ENCODE peak calls at places on chromosomes 6 and 20, in seven cellular contexts. One of them, this sample, is unnamed.

GRCh38 chr20:43442310-43442880 is 15.3 kb upstream of the SRSF6 start:
- DNase-seq in uterus: no peak
- DNase-seq in spleen: no peak
- DNase-seq in stomach: no peak
- DNase-seq in right atrium auricular region: no peak
- DNase-seq in GM06990: no peak
- DNase-seq in nephron progenitor cell: no peak
- DNase-seq in this sample: no peak

GRCh38 chr6:34459899-34460593 is 5.8 kb upstream of the PACSIN1 start:
- DNase-seq in spleen: peak
- DNase-seq in GM06990: no peak
- DNase-seq in nephron progenitor cell: peak
- DNase-seq in stomach: peak
- DNase-seq in right atrium auricular region: no peak
- DNase-seq in uterus: no peak
- DNase-seq in this sample: peak

GRCh38 chr6:41336824-41337223 is 1.4 kb downstream of the NCR2 start:
- DNase-seq in stomach: no peak
- DNase-seq in right atrium auricular region: no peak
- DNase-seq in uterus: no peak
- DNase-seq in nephron progenitor cell: no peak
- DNase-seq in spleen: no peak
- DNase-seq in GM06990: no peak
- DNase-seq in this sample: no peak

GRCh38 chr20:19129976-19130612 is 82.3 kb upstream of the SLC24A3 start:
- DNase-seq in stomach: peak
- DNase-seq in GM06990: no peak
- DNase-seq in uterus: no peak
- DNase-seq in spleen: no peak
- DNase-seq in right atrium auricular region: no peak
- DNase-seq in nephron progenitor cell: no peak
- DNase-seq in this sample: no peak

GRCh38 chr6:50007821-50008220 is 14.0 kb downstream of the DEFB110 start:
- DNase-seq in stomach: no peak
- DNase-seq in uterus: no peak
- DNase-seq in GM06990: no peak
- DNase-seq in spleen: no peak
- DNase-seq in nephron progenitor cell: no peak
- DNase-seq in right atrium auricular region: no peak
- DNase-seq in this sample: no peak

GRCh38 chr20:51365670-51366069 is 176.8 kb downstream of the NFATC2 start:
- DNase-seq in uterus: no peak
- DNase-seq in GM06990: no peak
- DNase-seq in right atrium auricular region: no peak
- DNase-seq in stomach: no peak
- DNase-seq in nephron progenitor cell: no peak
- DNase-seq in spleen: peak
- DNase-seq in this sample: no peak

GRCh38 chr6:105760746-105761145 is 325.4 kb upstream of the PRDM1 start:
- DNase-seq in nephron progenitor cell: no peak
- DNase-seq in GM06990: no peak
- DNase-seq in stomach: no peak
- DNase-seq in right atrium auricular region: no peak
- DNase-seq in spleen: no peak
- DNase-seq in uterus: no peak
- DNase-seq in this sample: no peak

GRCh38 chr6:156662025-156662445 is 115.1 kb upstream of the ARID1B start:
- DNase-seq in nephron progenitor cell: peak
- DNase-seq in uterus: no peak
- DNase-seq in GM06990: no peak
- DNase-seq in spleen: no peak
- DNase-seq in stomach: no peak
- DNase-seq in right atrium auricular region: no peak
- DNase-seq in this sample: peak

GRCh38 chr6:15515226-15515625 is 147.6 kb downstream of the DTNBP1 start:
- DNase-seq in right atrium auricular region: no peak
- DNase-seq in stomach: no peak
- DNase-seq in nephron progenitor cell: no peak
- DNase-seq in spleen: peak
- DNase-seq in uterus: no peak
- DNase-seq in GM06990: no peak
- DNase-seq in this sample: no peak

GRCh38 chr20:45337367-45338120 is 10.7 kb downstream of the SDC4 start:
- DNase-seq in uterus: peak
- DNase-seq in GM06990: no peak
- DNase-seq in right atrium auricular region: no peak
- DNase-seq in nephron progenitor cell: no peak
- DNase-seq in stomach: peak
- DNase-seq in spleen: no peak
- DNase-seq in this sample: no peak

GRCh38 chr6:34810936-34811632 is 19.2 kb downstream of the BLTP3A start:
- DNase-seq in GM06990: peak
- DNase-seq in uterus: no peak
- DNase-seq in stomach: peak
- DNase-seq in nephron progenitor cell: no peak
- DNase-seq in right atrium auricular region: no peak
- DNase-seq in spleen: no peak
- DNase-seq in this sample: no peak

GRCh38 chr20:57514273-57514751 is 10.6 kb downstream of the CTCFL start:
- DNase-seq in right atrium auricular region: peak
- DNase-seq in GM06990: no peak
- DNase-seq in nephron progenitor cell: peak
- DNase-seq in stomach: peak
- DNase-seq in uterus: peak
- DNase-seq in spleen: no peak
- DNase-seq in this sample: peak

GRCh38 chr20:1830240-1830639 is 65.0 kb upstream of the SIRPA start:
- DNase-seq in spleen: no peak
- DNase-seq in nephron progenitor cell: no peak
- DNase-seq in GM06990: no peak
- DNase-seq in uterus: no peak
- DNase-seq in stomach: no peak
- DNase-seq in right atrium auricular region: peak
- DNase-seq in this sample: no peak

GRCh38 chr6:24494726-24495515 is at the start of gene ALDH5A1:
- DNase-seq in nephron progenitor cell: peak
- DNase-seq in right atrium auricular region: peak
- DNase-seq in stomach: peak
- DNase-seq in spleen: peak
- DNase-seq in uterus: peak
- DNase-seq in GM06990: peak
- DNase-seq in this sample: peak

GRCh38 chr6:42877695-42878094 is 1.7 kb upstream of the RPL7L1 start:
- DNase-seq in uterus: no peak
- DNase-seq in stomach: no peak
- DNase-seq in GM06990: no peak
- DNase-seq in right atrium auricular region: no peak
- DNase-seq in nephron progenitor cell: no peak
- DNase-seq in spleen: no peak
- DNase-seq in this sample: no peak

GRCh38 chr6:42879372-42880239 is at the start of gene RPL7L1:
- DNase-seq in spleen: peak
- DNase-seq in GM06990: peak
- DNase-seq in uterus: peak
- DNase-seq in stomach: peak
- DNase-seq in nephron progenitor cell: peak
- DNase-seq in right atrium auricular region: peak
- DNase-seq in this sample: peak
- TF ChIP-seq CTCF in spleen: peak
- TF ChIP-seq CTCF in GM06990: no peak
- TF ChIP-seq CTCF in uterus: peak
- TF ChIP-seq CTCF in stomach: no peak
- TF ChIP-seq CTCF in nephron progenitor cell: no peak
- TF ChIP-seq CTCF in right atrium auricular region: peak
- TF ChIP-seq CTCF in this sample: no peak

DNA sequence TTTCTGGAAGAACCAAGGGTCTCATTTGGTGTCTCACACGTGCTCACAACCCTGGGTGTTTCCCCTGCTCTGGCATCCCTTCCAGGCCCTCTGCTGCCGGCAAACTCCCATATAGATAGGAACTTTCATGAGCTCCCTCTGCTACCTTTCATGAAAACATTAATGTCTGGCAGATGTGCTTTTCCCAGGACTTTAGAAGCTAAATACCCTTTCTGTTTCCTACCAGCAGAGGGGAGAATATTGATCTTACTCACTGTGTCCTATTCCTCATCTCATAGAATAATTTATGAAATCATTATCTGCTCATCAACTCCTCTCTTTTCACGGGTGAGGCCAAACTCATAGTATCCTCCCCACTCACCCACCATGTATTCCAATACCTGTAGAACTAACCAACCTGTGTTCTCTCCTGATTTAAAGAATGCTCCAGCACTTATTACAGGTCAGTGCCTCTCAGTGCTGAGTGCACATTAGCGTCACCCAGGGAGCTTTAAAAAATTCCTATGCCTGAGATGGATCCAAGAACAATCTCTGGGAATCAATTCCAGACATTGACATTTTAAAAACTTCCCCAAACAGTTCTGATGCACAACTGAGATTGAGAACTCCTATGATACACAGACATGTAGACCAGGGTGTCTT is 298.5 kb upstream of the JAG1 start:
- DNase-seq in GM06990: no peak
- DNase-seq in nephron progenitor cell: no peak
- DNase-seq in right atrium auricular region: no peak
- DNase-seq in spleen: no peak
- DNase-seq in uterus: no peak
- DNase-seq in stomach: no peak
- DNase-seq in this sample: no peak
- TF ChIP-seq CTCF in GM06990: no peak
- TF ChIP-seq CTCF in nephron progenitor cell: no peak
- TF ChIP-seq CTCF in right atrium auricular region: no peak
- TF ChIP-seq CTCF in spleen: no peak
- TF ChIP-seq CTCF in uterus: no peak
- TF ChIP-seq CTCF in stomach: no peak
- TF ChIP-seq CTCF in this sample: no peak

DNA sequence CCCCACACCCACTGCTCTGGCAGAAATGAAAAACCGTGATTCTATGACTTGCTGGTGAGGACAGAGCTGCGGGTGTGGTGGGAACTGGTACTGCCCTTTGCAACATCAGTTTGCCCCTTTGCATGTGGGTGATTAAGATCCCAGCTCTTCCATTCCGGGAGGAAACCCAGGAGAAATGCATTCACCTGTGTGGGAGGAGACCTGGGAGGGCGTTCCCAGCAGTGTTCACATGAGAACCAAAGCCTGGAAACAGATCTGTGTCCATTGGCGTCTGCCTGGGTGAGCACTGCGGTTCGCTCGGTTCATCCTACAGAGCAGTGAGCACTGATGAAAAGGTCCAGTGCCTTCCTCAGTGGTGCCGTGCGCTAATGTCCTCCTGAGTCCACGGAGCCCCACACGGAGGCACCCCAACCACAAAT is 89.7 kb downstream of the SMOC2 start:
- DNase-seq in right atrium auricular region: no peak
- DNase-seq in stomach: no peak
- DNase-seq in nephron progenitor cell: no peak
- DNase-seq in uterus: no peak
- DNase-seq in GM06990: no peak
- DNase-seq in spleen: no peak
- DNase-seq in this sample: no peak
- TF ChIP-seq CTCF in right atrium auricular region: no peak
- TF ChIP-seq CTCF in stomach: no peak
- TF ChIP-seq CTCF in nephron progenitor cell: no peak
- TF ChIP-seq CTCF in uterus: no peak
- TF ChIP-seq CTCF in GM06990: no peak
- TF ChIP-seq CTCF in spleen: no peak
- TF ChIP-seq CTCF in this sample: peak

DNA sequence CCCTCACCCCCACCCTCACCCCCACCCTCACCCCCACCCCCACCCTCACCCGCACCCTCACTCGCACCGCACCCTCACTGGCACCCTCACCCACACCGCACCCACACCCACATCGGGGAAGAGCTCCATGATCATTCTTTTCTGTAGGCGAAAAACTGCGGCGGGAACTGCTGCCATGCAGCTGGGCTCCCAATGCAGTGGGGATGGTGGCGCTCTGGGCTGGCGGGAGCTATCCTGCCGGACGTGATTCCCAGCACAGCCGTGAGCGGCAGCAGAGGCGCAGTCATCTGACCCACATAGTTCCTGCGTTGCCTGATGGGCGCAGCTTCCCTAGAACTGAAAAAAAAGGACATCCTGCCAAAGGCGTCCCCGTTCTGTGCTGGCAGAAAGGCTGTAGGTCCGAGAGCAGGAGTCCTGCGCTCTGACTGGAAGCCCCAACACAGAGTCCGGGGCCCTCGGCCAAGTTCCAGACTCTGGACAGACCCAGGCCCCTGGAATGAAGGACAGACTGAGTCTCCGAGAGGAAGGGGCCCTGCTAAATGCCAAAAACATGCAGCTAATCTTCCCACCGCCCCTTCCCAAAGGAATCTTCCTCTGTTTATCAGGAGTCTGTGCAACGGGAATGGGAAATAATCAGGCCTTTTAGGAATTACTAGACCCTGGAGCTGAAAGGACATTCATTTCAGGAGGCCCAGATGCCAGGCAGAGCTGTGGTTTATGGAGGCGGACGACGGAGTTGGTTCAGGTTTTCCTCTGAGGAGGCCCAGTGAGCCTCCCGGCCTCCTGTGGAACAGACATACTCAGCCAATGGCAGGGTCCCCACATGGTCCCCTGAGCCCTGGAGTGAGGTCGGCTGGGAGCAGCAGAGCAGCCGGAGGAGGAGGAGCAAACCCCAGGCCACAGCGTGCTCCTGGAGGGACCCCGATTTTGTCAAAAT is 14.1 kb upstream of the TCFL5 start:
- DNase-seq in nephron progenitor cell: peak
- DNase-seq in spleen: peak
- DNase-seq in stomach: peak
- DNase-seq in right atrium auricular region: peak
- DNase-seq in uterus: peak
- DNase-seq in GM06990: no peak
- DNase-seq in this sample: peak
- TF ChIP-seq CTCF in nephron progenitor cell: peak
- TF ChIP-seq CTCF in spleen: peak
- TF ChIP-seq CTCF in stomach: peak
- TF ChIP-seq CTCF in right atrium auricular region: peak
- TF ChIP-seq CTCF in uterus: peak
- TF ChIP-seq CTCF in GM06990: no peak
- TF ChIP-seq CTCF in this sample: no peak

GRCh38 chr6:53718597-53719460 is 53.3 kb upstream of the KLHL31 start:
- DNase-seq in stomach: peak
- DNase-seq in right atrium auricular region: no peak
- DNase-seq in spleen: no peak
- DNase-seq in GM06990: peak
- DNase-seq in uterus: peak
- DNase-seq in nephron progenitor cell: peak
- DNase-seq in this sample: peak
- TF ChIP-seq CTCF in stomach: peak
- TF ChIP-seq CTCF in right atrium auricular region: peak
- TF ChIP-seq CTCF in spleen: peak
- TF ChIP-seq CTCF in GM06990: peak
- TF ChIP-seq CTCF in uterus: peak
- TF ChIP-seq CTCF in nephron progenitor cell: peak
- TF ChIP-seq CTCF in this sample: peak

GRCh38 chr20:62529916-62530642 is 54.3 kb upstream of the GATA5 start:
- DNase-seq in right atrium auricular region: no peak
- DNase-seq in nephron progenitor cell: no peak
- DNase-seq in GM06990: no peak
- DNase-seq in spleen: no peak
- DNase-seq in stomach: no peak
- DNase-seq in uterus: no peak
- DNase-seq in this sample: no peak
- TF ChIP-seq CTCF in right atrium auricular region: no peak
- TF ChIP-seq CTCF in nephron progenitor cell: no peak
- TF ChIP-seq CTCF in GM06990: no peak
- TF ChIP-seq CTCF in spleen: no peak
- TF ChIP-seq CTCF in stomach: no peak
- TF ChIP-seq CTCF in uterus: no peak
- TF ChIP-seq CTCF in this sample: no peak

GRCh38 chr20:17646901-17647301 is 35.1 kb downstream of the RRBP1 start:
- DNase-seq in nephron progenitor cell: no peak
- DNase-seq in right atrium auricular region: no peak
- DNase-seq in GM06990: no peak
- DNase-seq in spleen: peak
- DNase-seq in stomach: no peak
- DNase-seq in uterus: no peak
- DNase-seq in this sample: no peak
- TF ChIP-seq CTCF in nephron progenitor cell: no peak
- TF ChIP-seq CTCF in right atrium auricular region: no peak
- TF ChIP-seq CTCF in GM06990: no peak
- TF ChIP-seq CTCF in spleen: no peak
- TF ChIP-seq CTCF in stomach: no peak
- TF ChIP-seq CTCF in uterus: no peak
- TF ChIP-seq CTCF in this sample: no peak